ENCODE peak calls at places on chromosome 22, in six cellular contexts. P is heart right ventricle, Q is foreskin keratinocyte, B is SK-N-SH, D is non-pigmented ciliary epithelial cell, E is hippocampal formation. N is an unnamed sample.

GRCh38 chr22:38850941-38851849 is 7.4 kb upstream of the NPTXR start:
- DNase-seq in P (no peak), D (no peak), Q (peak), B (no peak), E (no peak), N (no peak)

GRCh38 chr22:22752556-22753477 is 108.4 kb downstream of the GGTLC2 start:
- DNase-seq in B (no peak), Q (peak), D (no peak), E (no peak), P (no peak), N (no peak)

GRCh38 chr22:37817705-37818311 is 5.4 kb upstream of the GALR3 start:
- DNase-seq in D (no peak), E (peak), P (peak), B (peak), Q (peak), N (peak)

GRCh38 chr22:22553735-22554134 is 5.3 kb downstream of the PRAME start:
- DNase-seq in E (no peak), P (no peak), B (no peak), Q (no peak), D (no peak), N (no peak)

GRCh38 chr22:21445437-21446127 is 21.6 kb upstream of the TMEM191C start:
- DNase-seq in P (peak), E (no peak), Q (no peak), B (no peak), D (no peak), N (no peak)

GRCh38 chr22:42985541-42985925 is 29.4 kb downstream of the PACSIN2 start:
- DNase-seq in P (no peak), E (no peak), D (no peak), B (peak), Q (no peak), N (no peak)

GRCh38 chr22:23236026-23236425 is 55.7 kb downstream of the BCR start:
- DNase-seq in Q (no peak), D (no peak), E (no peak), B (no peak), P (no peak), N (no peak)

GRCh38 chr22:29457730-29458129 is 19.3 kb downstream of the RFPL1 start:
- DNase-seq in Q (peak), D (peak), P (no peak), B (peak), E (no peak), N (peak)

GRCh38 chr22:20956258-20957117 is 10.6 kb upstream of the AIFM3 start:
- DNase-seq in P (no peak), Q (peak), D (no peak), B (no peak), E (no peak), N (no peak)

GRCh38 chr22:36277482-36278291 is 24.8 kb downstream of the APOL1 start:
- DNase-seq in E (peak), Q (peak), P (peak), D (no peak), B (peak), N (no peak)

GRCh38 chr22:23859201-23859600 is 1.5 kb downstream of the SLC2A11 start:
- DNase-seq in D (no peak), P (no peak), Q (no peak), E (no peak), B (no peak), N (no peak)

GRCh38 chr22:47794851-47795250 is 1032.4 kb downstream of the TBC1D22A start:
- DNase-seq in B (no peak), E (no peak), D (no peak), P (no peak), Q (no peak), N (no peak)

GRCh38 chr22:49022816-49023160 is 804.9 kb downstream of the BRD1 start:
- DNase-seq in D (no peak), B (no peak), E (no peak), Q (no peak), P (no peak), N (no peak)

GRCh38 chr22:28410050-28410816 is 269.4 kb downstream of the TTC28 start:
- DNase-seq in Q (no peak), E (peak), P (no peak), D (no peak), B (no peak), N (no peak)

GRCh38 chr22:22245935-22246525 is 1.4 kb downstream of the VPREB1 start:
- DNase-seq in Q (no peak), P (no peak), E (no peak), B (no peak), D (no peak), N (no peak)

GRCh38 chr22:50031189-50032091 is 18.9 kb upstream of the IL17REL start:
- DNase-seq in D (no peak), E (no peak), B (peak), P (no peak), Q (no peak), N (no peak)

GRCh38 chr22:42921301-42921700 is 64.2 kb upstream of the ARFGAP3 start:
- DNase-seq in Q (no peak), D (no peak), P (no peak), E (no peak), B (no peak), N (no peak)

GRCh38 chr22:24067587-24068376 is 56.7 kb downstream of the CABIN1 start:
- DNase-seq in Q (no peak), P (no peak), D (no peak), E (no peak), B (no peak), N (no peak)

GRCh38 chr22:49567894-49568750 is 259.6 kb downstream of the BRD1 start:
- DNase-seq in D (no peak), P (no peak), Q (no peak), E (no peak), B (no peak), N (no peak)

GRCh38 chr22:27827586-27828213 is 26.1 kb upstream of the MN1 start:
- DNase-seq in B (no peak), D (no peak), P (no peak), Q (no peak), E (no peak), N (no peak)

GRCh38 chr22:19290400-19291217 is 910 bp downstream of the CLTCL1 start:
- DNase-seq in B (no peak), Q (peak), D (no peak), E (no peak), P (peak), N (no peak)

GRCh38 chr22:50399751-50400331 is 56.7 kb downstream of the PPP6R2 start:
- DNase-seq in D (no peak), B (peak), E (no peak), P (peak), Q (no peak), N (no peak)